ENCODE peak calls at places on chromosomes 4 and X, in four cellular contexts. V is K562, I is A549, P is H1. S is an unnamed sample.

GRCh38 chr4:85772470-85772869 is 297.5 kb downstream of the ARHGAP24 start:
- DNase-seq in V (no peak), P (no peak), I (no peak), S (no peak)

GRCh38 chrX:149003863-149004660 is 501.0 kb downstream of the IDS start:
- DNase-seq in V (no peak), I (no peak), P (no peak), S (no peak)

GRCh38 chr4:56874166-56874565 is 33.5 kb upstream of the REST start:
- DNase-seq in I (no peak), P (peak), V (no peak), S (no peak)

GRCh38 chr4:113657834-113658233 is 103.7 kb downstream of the CAMK2D start:
- DNase-seq in V (no peak), P (no peak), I (no peak), S (peak)

GRCh38 chrX:49879656-49880277 is 483 bp downstream of the USP27X start:
- DNase-seq in V (no peak), I (peak), P (no peak), S (peak)

GRCh38 chr4:120139392-120139791 is 72.7 kb upstream of the MAD2L1 start:
- DNase-seq in I (no peak), P (no peak), V (no peak), S (peak)

GRCh38 chrX:9148626-9149385 is 114.9 kb upstream of the FAM9B start:
- DNase-seq in V (no peak), P (no peak), I (no peak), S (peak)

GRCh38 chr4:184792950-184793555 is 32.7 kb downstream of the ACSL1 start:
- DNase-seq in P (no peak), I (no peak), V (peak), S (peak)

GRCh38 chrX:155957843-155958242 is 39.7 kb upstream of the IL9R start:
- DNase-seq in V (no peak), I (no peak), P (no peak), S (no peak)

GRCh38 chrX:155962906-155963305 is 34.6 kb upstream of the IL9R start:
- DNase-seq in I (no peak), V (no peak), P (no peak), S (no peak)

GRCh38 chrX:155956649-155957048 is 40.8 kb upstream of the IL9R start:
- DNase-seq in P (no peak), V (no peak), I (no peak), S (no peak)

GRCh38 chrX:155956099-155956498 is 41.4 kb upstream of the IL9R start:
- DNase-seq in I (no peak), V (no peak), P (no peak), S (no peak)

GRCh38 chrX:155959018-155959587 is 38.4 kb upstream of the IL9R start:
- DNase-seq in P (no peak), I (no peak), V (no peak), S (no peak)
- TF ChIP-seq MAFK in P (no peak), I (no peak), V (no peak), S (no peak)

GRCh38 chr4:73911746-73912145 is 42.6 kb downstream of the CXCL1 start:
- DNase-seq in P (no peak), I (no peak), V (no peak), S (no peak)
- TF ChIP-seq MAFK in P (no peak), I (no peak), V (no peak), S (no peak)

DNA sequence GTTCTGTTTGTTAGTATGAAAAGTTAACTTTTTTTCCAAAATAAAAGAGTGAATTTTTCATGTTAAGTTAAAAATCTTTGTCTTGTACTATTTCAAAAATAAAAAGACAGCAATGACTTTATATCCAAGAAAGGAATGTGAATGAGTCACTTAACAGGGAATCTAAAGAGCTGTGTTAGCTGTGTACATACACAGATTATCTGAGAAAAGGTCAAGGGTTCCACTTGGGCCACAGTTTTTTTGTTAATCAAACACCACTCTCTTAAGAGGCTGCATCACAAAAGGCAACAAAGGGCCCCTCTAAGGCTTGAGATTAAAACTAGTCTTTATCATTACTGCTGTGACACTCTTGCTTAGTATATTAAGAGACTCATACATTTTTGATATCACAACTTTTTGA is 82.1 kb downstream of the FIP1L1 start:
- DNase-seq in I (no peak), V (no peak), P (no peak), S (peak)
- TF ChIP-seq MAFK in I (no peak), V (no peak), P (no peak), S (no peak)

DNA sequence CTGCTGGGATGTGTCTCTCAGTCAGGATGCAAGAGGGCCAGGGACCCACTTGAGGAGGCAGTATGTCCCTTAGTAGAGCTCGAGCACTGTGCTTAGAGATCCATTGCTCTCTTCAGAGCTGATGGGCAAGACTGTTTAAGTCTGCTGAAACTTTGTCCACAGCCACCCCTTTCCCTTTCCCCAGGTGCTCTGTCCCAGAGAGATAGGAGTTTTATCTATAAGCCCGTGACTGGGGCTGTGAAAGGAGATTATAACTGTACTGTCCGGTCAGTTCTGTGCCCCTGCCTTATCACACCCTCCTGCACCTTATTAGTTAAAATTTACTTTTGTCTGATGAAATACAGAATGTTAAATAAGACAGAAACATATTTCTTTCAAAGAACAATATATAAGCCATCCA is 378.4 kb downstream of the PABPC4L start:
- DNase-seq in P (no peak), V (peak), I (no peak), S (no peak)
- TF ChIP-seq MAFK in P (no peak), V (no peak), I (no peak), S (no peak)

GRCh38 chr4:8391972-8392371 is 48.6 kb downstream of the ACOX3 start:
- DNase-seq in P (no peak), I (no peak), V (no peak), S (peak)
- TF ChIP-seq MAFK in P (no peak), I (no peak), V (no peak), S (no peak)

GRCh38 chr4:151276787-151277557 is at the start of gene PRSS48:
- DNase-seq in P (peak), V (peak), I (peak), S (peak)
- TF ChIP-seq MAFK in P (no peak), V (no peak), I (no peak), S (no peak)

S was measured in IMR-90.